ENCODE peak calls at places on chromosomes 11 and 22, in five cellular contexts. One of them, this sample, is unnamed.
A peak's percentile ranks its signal among the peaks of the same experiment; 100 is the strongest.

GRCh38 chr11:123086315-123086714 is 24.4 kb upstream of the HSPA8 start:
- DNase-seq in H9: no peak
- DNase-seq in mesenchymal stem cell: no peak
- DNase-seq in trophoblast cell: peak; percentile 88
- DNase-seq in H1: no peak
- DNase-seq in this sample: no peak

GRCh38 chr22:20981787-20982562 is at the start of gene LZTR1:
- DNase-seq in H1: no peak
- DNase-seq in H9: peak; percentile 81
- DNase-seq in trophoblast cell: peak; percentile 79
- DNase-seq in mesenchymal stem cell: peak; percentile 87
- DNase-seq in this sample: peak; percentile 80

GRCh38 chr11:38416141-38416540 is 1818.1 kb upstream of the RAG2 start:
- DNase-seq in H9: no peak
- DNase-seq in trophoblast cell: no peak
- DNase-seq in H1: no peak
- DNase-seq in mesenchymal stem cell: no peak
- DNase-seq in this sample: no peak

GRCh38 chr11:59556883-59557205 is 45.5 kb downstream of the OR4D9 start:
- DNase-seq in trophoblast cell: no peak
- DNase-seq in H9: peak; percentile 40
- DNase-seq in H1: no peak
- DNase-seq in mesenchymal stem cell: peak; percentile 85
- DNase-seq in this sample: no peak

GRCh38 chr22:19709063-19709769 is 5.1 kb upstream of the SEPTIN5 start:
- DNase-seq in H9: peak; percentile 28
- DNase-seq in H1: no peak
- DNase-seq in trophoblast cell: peak; percentile 69
- DNase-seq in mesenchymal stem cell: no peak
- DNase-seq in this sample: no peak

GRCh38 chr11:94647926-94648325 is 80.8 kb downstream of the PIWIL4 start:
- DNase-seq in H1: no peak
- DNase-seq in mesenchymal stem cell: peak; percentile 68
- DNase-seq in trophoblast cell: no peak
- DNase-seq in H9: no peak
- DNase-seq in this sample: no peak

GRCh38 chr22:46031965-46032851 is 55.2 kb upstream of the WNT7B start:
- DNase-seq in H9: no peak
- DNase-seq in mesenchymal stem cell: no peak
- DNase-seq in trophoblast cell: no peak
- DNase-seq in H1: no peak
- DNase-seq in this sample: no peak

GRCh38 chr22:35342390-35342789 is 38.5 kb upstream of the HMOX1 start:
- DNase-seq in H9: no peak
- DNase-seq in trophoblast cell: no peak
- DNase-seq in mesenchymal stem cell: no peak
- DNase-seq in H1: no peak
- DNase-seq in this sample: no peak

GRCh38 chr11:7060828-7061227 is 28.0 kb upstream of the RBMXL2 start:
- DNase-seq in mesenchymal stem cell: peak; percentile 41
- DNase-seq in trophoblast cell: no peak
- DNase-seq in H1: no peak
- DNase-seq in H9: no peak
- DNase-seq in this sample: no peak

GRCh38 chr11:121936781-121937447 is 179.1 kb downstream of the BLID start:
- DNase-seq in mesenchymal stem cell: no peak
- DNase-seq in trophoblast cell: no peak
- DNase-seq in H9: no peak
- DNase-seq in H1: no peak
- DNase-seq in this sample: no peak

GRCh38 chr11:84164722-84165121 is 878.6 kb upstream of the CCDC90B start:
- DNase-seq in H9: no peak
- DNase-seq in mesenchymal stem cell: peak; percentile 5
- DNase-seq in H1: no peak
- DNase-seq in trophoblast cell: no peak
- DNase-seq in this sample: no peak

GRCh38 chr11:102794382-102794781 is 3.6 kb downstream of the MMP1 start:
- DNase-seq in mesenchymal stem cell: peak; percentile 67
- DNase-seq in trophoblast cell: peak; percentile 19
- DNase-seq in H9: peak; percentile 73
- DNase-seq in H1: no peak
- DNase-seq in this sample: no peak

GRCh38 chr22:37931893-37932389 is 21.5 kb downstream of the C22orf23 start:
- DNase-seq in mesenchymal stem cell: no peak
- DNase-seq in H9: no peak
- DNase-seq in H1: no peak
- DNase-seq in trophoblast cell: no peak
- DNase-seq in this sample: no peak

GRCh38 chr11:71331631-71332030 is 79.3 kb upstream of the SHANK2 start:
- DNase-seq in trophoblast cell: no peak
- DNase-seq in H9: no peak
- DNase-seq in mesenchymal stem cell: no peak
- DNase-seq in H1: no peak
- DNase-seq in this sample: no peak

GRCh38 chr11:8908099-8908498 is 2.9 kb upstream of the AKIP1 start:
- DNase-seq in H9: no peak
- DNase-seq in H1: no peak
- DNase-seq in mesenchymal stem cell: no peak
- DNase-seq in trophoblast cell: no peak
- DNase-seq in this sample: no peak

GRCh38 chr11:96012086-96012824 is 88.3 kb upstream of the MTMR2 start:
- DNase-seq in trophoblast cell: peak; percentile 79
- DNase-seq in H9: peak; percentile 37
- DNase-seq in mesenchymal stem cell: peak; percentile 93
- DNase-seq in H1: no peak
- DNase-seq in this sample: peak; percentile 36

GRCh38 chr22:36244522-36245391 is 5.4 kb upstream of the APOL2 start:
- DNase-seq in H9: peak; percentile 1
- DNase-seq in mesenchymal stem cell: no peak
- DNase-seq in trophoblast cell: no peak
- DNase-seq in H1: no peak
- DNase-seq in this sample: no peak

GRCh38 chr11:124938206-124938765 is 2.4 kb upstream of the HEPACAM start:
- DNase-seq in mesenchymal stem cell: no peak
- DNase-seq in H1: no peak
- DNase-seq in trophoblast cell: no peak
- DNase-seq in H9: no peak
- DNase-seq in this sample: no peak

GRCh38 chr11:68598816-68599653 is 85.3 kb upstream of the GAL start:
- DNase-seq in trophoblast cell: peak; percentile 20
- DNase-seq in H1: no peak
- DNase-seq in H9: no peak
- DNase-seq in mesenchymal stem cell: peak; percentile 13
- DNase-seq in this sample: no peak

GRCh38 chr11:47254381-47254780 is 3.4 kb upstream of the NR1H3 start:
- DNase-seq in mesenchymal stem cell: peak; percentile 62
- DNase-seq in H9: no peak
- DNase-seq in trophoblast cell: no peak
- DNase-seq in H1: no peak
- DNase-seq in this sample: no peak

GRCh38 chr22:26632422-26633155 is 10.8 kb downstream of the CRYBA4 start:
- DNase-seq in H9: no peak
- DNase-seq in mesenchymal stem cell: no peak
- DNase-seq in H1: no peak
- DNase-seq in trophoblast cell: no peak
- DNase-seq in this sample: no peak

GRCh38 chr11:115684135-115684534 is 179.9 kb upstream of the CADM1 start:
- DNase-seq in trophoblast cell: no peak
- DNase-seq in H1: no peak
- DNase-seq in H9: no peak
- DNase-seq in mesenchymal stem cell: no peak
- DNase-seq in this sample: no peak

GRCh38 chr11:78938036-78938435 is 363.4 kb upstream of the NARS2 start:
- DNase-seq in H1: no peak
- DNase-seq in trophoblast cell: no peak
- DNase-seq in mesenchymal stem cell: no peak
- DNase-seq in H9: no peak
- DNase-seq in this sample: no peak

GRCh38 chr11:91921974-91922373 is 302.6 kb upstream of the FAT3 start:
- DNase-seq in mesenchymal stem cell: no peak
- DNase-seq in H9: no peak
- DNase-seq in trophoblast cell: no peak
- DNase-seq in H1: no peak
- DNase-seq in this sample: no peak

GRCh38 chr11:60305906-60306619 is 21.0 kb upstream of the MS4A6E start:
- DNase-seq in H1: no peak
- DNase-seq in H9: no peak
- DNase-seq in trophoblast cell: peak; percentile 6
- DNase-seq in mesenchymal stem cell: peak; percentile 85
- DNase-seq in this sample: no peak

GRCh38 chr11:73236879-73237278 is 18.8 kb downstream of the P2RY2 start:
- DNase-seq in trophoblast cell: peak; percentile 63
- DNase-seq in H1: no peak
- DNase-seq in H9: peak; percentile 80
- DNase-seq in mesenchymal stem cell: peak; percentile 53
- DNase-seq in this sample: peak; percentile 62

GRCh38 chr11:82980292-82980691 is 78.8 kb downstream of the DDIAS start:
- DNase-seq in H1: no peak
- DNase-seq in mesenchymal stem cell: peak; percentile 67
- DNase-seq in trophoblast cell: no peak
- DNase-seq in H9: no peak
- DNase-seq in this sample: no peak

GRCh38 chr11:116376054-116376453 is 396.7 kb downstream of the BUD13 start:
- DNase-seq in H9: no peak
- DNase-seq in trophoblast cell: no peak
- DNase-seq in H1: no peak
- DNase-seq in mesenchymal stem cell: no peak
- DNase-seq in this sample: no peak

GRCh38 chr11:114166897-114167323 is 107.4 kb downstream of the ZBTB16 start:
- DNase-seq in H1: no peak
- DNase-seq in H9: no peak
- DNase-seq in mesenchymal stem cell: peak; percentile 78
- DNase-seq in trophoblast cell: no peak
- DNase-seq in this sample: no peak

DNA sequence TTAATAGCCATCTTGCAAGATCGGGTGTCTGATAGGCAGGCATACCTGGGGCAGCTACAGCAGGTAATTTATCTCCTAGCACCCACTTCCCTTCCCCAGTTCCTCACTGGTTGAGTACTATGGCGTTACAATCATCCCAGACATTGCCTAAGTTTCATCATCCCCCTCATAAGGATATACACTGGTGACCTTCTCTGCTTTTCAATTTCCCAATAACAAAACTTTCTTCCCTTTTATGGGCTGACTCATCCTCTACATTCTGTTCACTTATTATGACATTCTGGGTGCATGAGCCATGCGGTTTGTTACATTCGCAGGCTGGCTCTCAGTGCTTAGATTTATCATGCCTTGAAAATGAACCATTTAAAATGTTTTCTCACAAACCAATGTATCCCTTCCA is 5.0 kb upstream of the MRPL11 start:
- DNase-seq in mesenchymal stem cell: peak; percentile 74
- DNase-seq in trophoblast cell: no peak
- DNase-seq in H1: no peak
- DNase-seq in H9: no peak
- DNase-seq in this sample: no peak
- H4K8ac ChIP-seq in mesenchymal stem cell: no peak overlapping the region
- H4K8ac ChIP-seq in trophoblast cell: no peak overlapping the region
- H4K8ac ChIP-seq in H1: no peak overlapping the region
- H4K8ac ChIP-seq in H9: no peak overlapping the region
- H4K8ac ChIP-seq in this sample: no peak overlapping the region

GRCh38 chr11:45322111-45322705 is 36.1 kb upstream of the SYT13 start:
- DNase-seq in H1: no peak
- DNase-seq in trophoblast cell: no peak
- DNase-seq in mesenchymal stem cell: no peak
- DNase-seq in H9: no peak
- DNase-seq in this sample: no peak

GRCh38 chr11:45321669-45322068 is 35.5 kb upstream of the SYT13 start:
- DNase-seq in H1: no peak
- DNase-seq in mesenchymal stem cell: no peak
- DNase-seq in trophoblast cell: no peak
- DNase-seq in H9: no peak
- DNase-seq in this sample: no peak

GRCh38 chr11:45322891-45323597 is 36.9 kb upstream of the SYT13 start:
- DNase-seq in H1: no peak
- DNase-seq in trophoblast cell: no peak
- DNase-seq in H9: no peak
- DNase-seq in mesenchymal stem cell: no peak
- DNase-seq in this sample: no peak

GRCh38 chr11:45323598-45324249 is 37.6 kb upstream of the SYT13 start:
- DNase-seq in mesenchymal stem cell: no peak
- DNase-seq in trophoblast cell: no peak
- DNase-seq in H1: no peak
- DNase-seq in H9: no peak
- DNase-seq in this sample: no peak

DNA sequence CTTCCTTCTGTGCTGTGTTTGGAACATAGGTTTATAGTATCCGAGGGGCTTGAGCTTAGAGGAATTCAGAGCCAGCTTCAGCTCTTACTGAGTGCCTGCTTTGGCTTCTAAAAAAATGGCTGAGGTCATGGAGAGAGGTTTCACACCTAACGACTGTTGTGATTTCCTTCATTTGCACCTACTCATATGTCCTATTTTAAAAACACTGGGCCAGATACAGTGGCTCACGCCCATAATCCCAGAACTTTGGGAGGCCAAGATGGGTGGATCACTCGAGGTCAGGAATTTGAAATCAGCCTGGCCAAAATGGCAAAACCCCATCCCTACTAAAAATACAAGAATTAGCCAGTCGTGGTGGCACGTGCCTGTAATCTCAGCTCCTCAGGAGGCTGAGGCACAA is 38.3 kb upstream of the SYT13 start:
- DNase-seq in mesenchymal stem cell: no peak
- DNase-seq in H9: no peak
- DNase-seq in trophoblast cell: no peak
- DNase-seq in H1: no peak
- DNase-seq in this sample: no peak
- H2BK12ac ChIP-seq in mesenchymal stem cell: no peak overlapping the region
- H2BK12ac ChIP-seq in H9: no peak overlapping the region
- H2BK12ac ChIP-seq in trophoblast cell: no peak overlapping the region
- H2BK12ac ChIP-seq in H1: no peak overlapping the region
- H2BK12ac ChIP-seq in this sample: no peak overlapping the region

GRCh38 chr22:40857309-40857851 is 432 bp downstream of the XPNPEP3 start:
- DNase-seq in H9: no peak
- DNase-seq in H1: no peak
- DNase-seq in mesenchymal stem cell: peak; percentile 56
- DNase-seq in trophoblast cell: no peak
- DNase-seq in this sample: no peak

GRCh38 chr22:40853961-40854360 is 2.5 kb downstream of the ST13 start:
- DNase-seq in H9: no peak
- DNase-seq in mesenchymal stem cell: peak; percentile 18
- DNase-seq in trophoblast cell: no peak
- DNase-seq in H1: no peak
- DNase-seq in this sample: no peak

GRCh38 chr22:40855104-40855959 is 1.1 kb downstream of the ST13 start:
- DNase-seq in mesenchymal stem cell: peak; percentile 47
- DNase-seq in H1: no peak
- DNase-seq in trophoblast cell: no peak
- DNase-seq in H9: no peak
- DNase-seq in this sample: no peak

GRCh38 chr22:40856513-40857308 is at the start of the genes ST13 and XPNPEP3:
- DNase-seq in trophoblast cell: peak; percentile 96
- DNase-seq in H9: peak; percentile 97
- DNase-seq in mesenchymal stem cell: peak; percentile 97
- DNase-seq in H1: peak; percentile 88
- DNase-seq in this sample: peak; percentile 97

GRCh38 chr22:40855960-40856512 is 403 bp downstream of the ST13 start:
- DNase-seq in H1: no peak
- DNase-seq in H9: peak; percentile 46
- DNase-seq in mesenchymal stem cell: no peak
- DNase-seq in trophoblast cell: no peak
- DNase-seq in this sample: peak; percentile 53
- H4K8ac ChIP-seq in H1: peak overlapping the region; percentile 100
- H4K8ac ChIP-seq in H9: peak overlapping the region; percentile 98
- H4K8ac ChIP-seq in mesenchymal stem cell: peak overlapping the region; percentile 96
- H4K8ac ChIP-seq in trophoblast cell: peak overlapping the region; percentile 97
- H4K8ac ChIP-seq in this sample: no peak overlapping the region

GRCh38 chr11:119697445-119697844 is 31.6 kb downstream of the NECTIN1 start:
- DNase-seq in H9: no peak
- DNase-seq in trophoblast cell: no peak
- DNase-seq in mesenchymal stem cell: no peak
- DNase-seq in H1: no peak
- DNase-seq in this sample: no peak
- H2BK12ac ChIP-seq in H9: no peak overlapping the region
- H2BK12ac ChIP-seq in trophoblast cell: no peak overlapping the region
- H2BK12ac ChIP-seq in mesenchymal stem cell: no peak overlapping the region
- H2BK12ac ChIP-seq in H1: no peak overlapping the region
- H2BK12ac ChIP-seq in this sample: no peak overlapping the region

This sample was measured in neuronal stem cell.